ENCODE peak calls at places on chromosome 1, in ten cellular contexts. F is HTR-8/SVneo; K is activated CD4-positive, alpha-beta memory T cell treated with anti-CD3 and anti-CD28 coated beads, Interleukin-2, amount 10 ng/mL, durations not matched to agents 7 days and 5 days; C is WTC11; O is neural crest cell; W is AG09309; V is NCI-H345; X is NCI-H1694 treated with DMSO at 0.1 percent for 48 hours; S is AG08396; Q is NCI-H82. E is an unnamed sample.

GRCh38 chr1:79113836-79114235 is 107.3 kb upstream of the ADGRL4 start:
- DNase-seq in O (no peak), X (no peak), V (no peak), F (no peak), K (no peak), S (no peak), C (no peak), W (no peak), Q (no peak), E (no peak)

GRCh38 chr1:11078631-11079030 is 18.8 kb upstream of the SRM start:
- DNase-seq in W (peak; percentile 75), F (no peak), S (no peak), V (no peak), X (no peak), C (no peak), K (no peak), Q (no peak), O (no peak), E (no peak)

GRCh38 chr1:244171241-244171985 is 120.3 kb downstream of the ZBTB18 start:
- DNase-seq in V (no peak), W (no peak), X (peak; percentile 78), K (no peak), F (no peak), Q (no peak), O (no peak), S (no peak), C (no peak), E (no peak)

GRCh38 chr1:6414443-6414844 is 5.3 kb downstream of the HES2 start:
- DNase-seq in Q (peak; percentile 85), S (peak; percentile 80), O (no peak), K (peak; percentile 46), V (peak; percentile 75), X (peak; percentile 20), C (peak; percentile 86), F (peak; percentile 53), W (no peak), E (no peak)

GRCh38 chr1:56216173-56216572 is 363.2 kb downstream of the PLPP3 start:
- DNase-seq in F (no peak), S (no peak), C (no peak), O (no peak), X (no peak), V (no peak), W (peak; percentile 35), K (no peak), Q (no peak), E (no peak)

GRCh38 chr1:111559736-111560279 is 56.4 kb upstream of the ADORA3 start:
- DNase-seq in C (no peak), X (no peak), W (no peak), K (no peak), S (no peak), V (no peak), F (no peak), Q (no peak), O (no peak), E (no peak)

GRCh38 chr1:3914331-3914851 is 14.3 kb upstream of the C1orf174 start:
- DNase-seq in K (no peak), Q (no peak), S (no peak), F (no peak), O (no peak), C (no peak), X (no peak), W (no peak), V (no peak), E (no peak)

GRCh38 chr1:239707615-239708014 is 321.2 kb downstream of the CHRM3 start:
- DNase-seq in K (no peak), F (no peak), C (no peak), V (no peak), Q (no peak), S (no peak), X (no peak), W (no peak), O (no peak), E (no peak)

GRCh38 chr1:178628637-178629548 is 96.2 kb upstream of the RALGPS2 start:
- DNase-seq in V (no peak), S (peak; percentile 77), F (peak; percentile 45), W (peak; percentile 31), O (no peak), C (no peak), Q (peak; percentile 85), X (no peak), K (no peak), E (no peak)

GRCh38 chr1:206608108-206608698 is 4.1 kb downstream of the EIF2D start:
- DNase-seq in F (no peak), W (no peak), K (peak; percentile 66), X (peak; percentile 31), S (peak; percentile 49), V (peak; percentile 15), C (peak; percentile 57), O (peak; percentile 48), Q (peak; percentile 76), E (peak; percentile 22)

GRCh38 chr1:198970919-198971318 is 332.1 kb downstream of the PTPRC start:
- DNase-seq in S (no peak), F (no peak), O (no peak), V (no peak), Q (no peak), C (no peak), W (no peak), K (no peak), X (no peak), E (no peak)

E was measured in KG1.